ENCODE peak calls at places on chromosomes 2 and 18, in six cellular contexts. M, E, L, U, J and A are unnamed samples. For H3K9me2, the result is how much of the 10 kb centered on the place peaks cover.

GRCh38 chr2:227853765-227854271 is 17.6 kb upstream of the DAW1 start:
- DNase-seq in M (no peak), E (no peak), L (no peak), U (no peak), J (no peak), A (no peak)

GRCh38 chr2:196955036-196955435 is 28.5 kb upstream of the PGAP1 start:
- DNase-seq in M (no peak), E (no peak), L (no peak), U (no peak), J (no peak), A (no peak)

GRCh38 chr2:127081826-127082633 is 24.9 kb downstream of the BIN1 start:
- DNase-seq in M (peak), E (no peak), L (peak), U (no peak), J (peak), A (peak)

GRCh38 chr2:219269362-219270054 is 9.7 kb upstream of the DNAJB2 start:
- DNase-seq in M (no peak), E (peak), L (no peak), U (no peak), J (peak), A (no peak)

GRCh38 chr2:241272298-241272721 is 43.2 kb downstream of the HDLBP start:
- DNase-seq in M (no peak), E (peak), L (peak), U (peak), J (peak), A (no peak)

GRCh38 chr2:42031783-42032620 is 15.8 kb upstream of the PKDCC start:
- DNase-seq in M (no peak), E (no peak), L (peak), U (no peak), J (no peak), A (no peak)

GRCh38 chr2:55862673-55863390 is 60.8 kb downstream of the EFEMP1 start:
- DNase-seq in M (no peak), E (no peak), L (no peak), U (peak), J (peak), A (no peak)

GRCh38 chr18:45976581-45977373 is 9.6 kb upstream of the EPG5 start:
- DNase-seq in M (no peak), E (no peak), L (no peak), U (no peak), J (no peak), A (no peak)

GRCh38 chr18:35142270-35142605 is 98.6 kb upstream of the ZNF397 start:
- DNase-seq in M (no peak), E (no peak), L (no peak), U (no peak), J (no peak), A (no peak)

GRCh38 chr2:96665083-96665569 is 22.6 kb downstream of the FER1L5 start:
- DNase-seq in M (no peak), E (no peak), L (no peak), U (peak), J (peak), A (no peak)

GRCh38 chr18:23970161-23971153 is 44.1 kb upstream of the TTC39C start:
- DNase-seq in M (peak), E (no peak), L (no peak), U (no peak), J (no peak), A (no peak)

GRCh38 chr2:71556811-71557210 is 103.5 kb downstream of the DYSF start:
- DNase-seq in M (no peak), E (no peak), L (no peak), U (no peak), J (no peak), A (no peak)

GRCh38 chr2:47083485-47083884 is 71.6 kb downstream of the STPG4 start:
- DNase-seq in M (no peak), E (no peak), L (no peak), U (no peak), J (no peak), A (no peak)

GRCh38 chr18:36114251-36114650 is 14.9 kb downstream of the SLC39A6 start:
- DNase-seq in M (no peak), E (no peak), L (no peak), U (no peak), J (no peak), A (no peak)

GRCh38 chr2:45399040-45399784 is 211.9 kb downstream of the SRBD1 start:
- DNase-seq in M (no peak), E (no peak), L (no peak), U (no peak), J (no peak), A (no peak)

GRCh38 chr2:61988462-61989366 is 83.2 kb downstream of the COMMD1 start:
- DNase-seq in M (no peak), E (no peak), L (no peak), U (no peak), J (no peak), A (no peak)

GRCh38 chr2:95526360-95527341 is 42.1 kb upstream of the TRIM43B start:
- DNase-seq in M (no peak), E (peak), L (peak), U (peak), J (no peak), A (no peak)

GRCh38 chr2:16862474-16862873 is 196.8 kb upstream of the CYRIA start:
- DNase-seq in M (no peak), E (no peak), L (no peak), U (no peak), J (no peak), A (no peak)

GRCh38 chr2:240956935-240957655 is 41.3 kb upstream of the SNED1 start:
- DNase-seq in M (no peak), E (peak), L (no peak), U (no peak), J (no peak), A (no peak)

GRCh38 chr18:2686349-2686968 is 30.9 kb downstream of the SMCHD1 start:
- DNase-seq in M (peak), E (no peak), L (no peak), U (no peak), J (no peak), A (no peak)

GRCh38 chr2:205852457-205852856 is 170.2 kb downstream of the NRP2 start:
- DNase-seq in M (no peak), E (no peak), L (no peak), U (no peak), J (no peak), A (no peak)

GRCh38 chr2:55898641-55899040 is 24.9 kb downstream of the EFEMP1 start:
- DNase-seq in M (no peak), E (no peak), L (no peak), U (no peak), J (no peak), A (no peak)

GRCh38 chr2:207162319-207162718 is 3.4 kb downstream of the KLF7 start:
- DNase-seq in M (no peak), E (no peak), L (no peak), U (no peak), J (no peak), A (no peak)

GRCh38 chr2:12050381-12050780 is 303.9 kb downstream of the LPIN1 start:
- DNase-seq in M (peak), E (no peak), L (no peak), U (peak), J (peak), A (peak)

GRCh38 chr2:113886479-113887383 is 3.2 kb upstream of the ACTR3 start:
- DNase-seq in M (peak), E (no peak), L (no peak), U (peak), J (no peak), A (peak)

GRCh38 chr18:58592223-58593214 is 36.4 kb downstream of the ALPK2 start:
- DNase-seq in M (no peak), E (no peak), L (no peak), U (no peak), J (no peak), A (no peak)

GRCh38 chr2:218323526-218324472 is 31.5 kb upstream of the TMBIM1 start:
- DNase-seq in M (no peak), E (no peak), L (peak), U (peak), J (peak), A (no peak)

GRCh38 chr2:72367530-72368225 is 220.0 kb upstream of the CYP26B1 start:
- DNase-seq in M (no peak), E (no peak), L (peak), U (peak), J (peak), A (no peak)

GRCh38 chr2:218991674-218992168 is 1.5 kb downstream of the CRYBA2 start:
- DNase-seq in M (no peak), E (peak), L (peak), U (peak), J (peak), A (peak)

GRCh38 chr18:61580061-61580460 is 246.8 kb downstream of the CDH20 start:
- DNase-seq in M (no peak), E (no peak), L (no peak), U (no peak), J (peak), A (no peak)

GRCh38 chr18:61583548-61583947 is 250.3 kb downstream of the CDH20 start:
- DNase-seq in M (no peak), E (no peak), L (no peak), U (no peak), J (no peak), A (no peak)

GRCh38 chr18:61579581-61579980 is 246.4 kb downstream of the CDH20 start:
- DNase-seq in M (no peak), E (no peak), L (no peak), U (no peak), J (no peak), A (no peak)

GRCh38 chr18:61581578-61582204 is 248.5 kb downstream of the CDH20 start:
- DNase-seq in M (peak), E (peak), L (peak), U (peak), J (peak), A (peak)

DNA sequence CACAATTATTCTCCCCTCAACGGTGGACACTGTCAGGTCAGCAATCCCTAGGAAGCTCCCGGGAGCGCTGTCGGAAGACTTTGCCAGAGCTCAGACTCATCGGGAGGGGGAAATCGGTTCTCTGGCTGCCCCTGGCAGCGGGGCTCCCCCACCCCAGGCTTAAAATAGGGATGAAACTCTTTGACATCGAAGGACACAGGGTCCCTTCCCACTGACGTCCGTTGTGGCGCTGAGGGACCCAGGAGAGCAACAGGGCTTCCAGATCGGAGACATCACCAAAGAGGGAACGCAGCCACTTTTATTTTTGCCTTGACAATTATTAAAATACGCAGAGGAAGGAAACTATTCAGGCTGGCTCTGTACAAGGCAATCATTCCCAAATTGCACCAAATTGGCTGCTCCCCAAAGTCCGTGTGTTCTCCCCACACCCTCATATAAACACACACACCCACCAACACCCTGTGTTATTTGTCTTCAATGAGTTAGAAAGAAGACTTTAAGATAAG is 249.0 kb downstream of the CDH20 start:
- DNase-seq in M (no peak), E (no peak), L (no peak), U (no peak), J (no peak), A (no peak)
- H3K4me2 ChIP-seq in M (no peak), E (peak), L (peak), U (peak), J (peak), A (no peak)

DNA sequence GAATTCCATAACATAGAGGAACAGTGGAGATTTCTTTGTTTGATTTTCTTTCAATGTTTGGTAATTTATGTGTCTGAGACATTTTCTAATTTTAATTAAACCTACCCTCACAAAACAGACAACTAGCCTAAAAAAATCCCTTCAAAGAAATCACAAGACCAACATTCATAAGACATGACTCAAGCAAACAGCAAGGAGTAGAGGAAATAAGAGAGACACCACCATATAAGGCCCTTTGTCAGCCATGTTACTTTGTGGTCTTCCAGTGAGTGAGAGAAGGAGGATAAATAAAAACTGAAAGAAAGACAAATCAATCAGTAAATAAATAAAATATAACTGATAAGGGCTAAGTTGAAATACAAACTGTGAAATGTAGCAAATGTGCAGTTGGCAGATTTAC is 830.8 kb upstream of the SLC39A10 start:
- DNase-seq in M (no peak), E (no peak), L (no peak), U (no peak), J (no peak), A (no peak)
- H2AFZ ChIP-seq in M (no peak), E (no peak), L (no peak), U (no peak), J (no peak), A (no peak)

GRCh38 chr2:60472026-60472425 is 81.4 kb downstream of the BCL11A start:
- DNase-seq in M (no peak), E (no peak), L (no peak), U (no peak), J (no peak), A (no peak)

GRCh38 chr2:60476206-60476946 is 77.1 kb downstream of the BCL11A start:
- DNase-seq in M (no peak), E (no peak), L (peak), U (no peak), J (no peak), A (no peak)

GRCh38 chr2:60472663-60473289 is 80.7 kb downstream of the BCL11A start:
- DNase-seq in M (no peak), E (no peak), L (no peak), U (no peak), J (no peak), A (no peak)

GRCh38 chr2:60475311-60475830 is 78.1 kb downstream of the BCL11A start:
- DNase-seq in M (no peak), E (no peak), L (no peak), U (no peak), J (no peak), A (no peak)

GRCh38 chr2:60474301-60474700 is 79.2 kb downstream of the BCL11A start:
- DNase-seq in M (no peak), E (no peak), L (no peak), U (no peak), J (no peak), A (no peak)
- H3K9me2 ChIP-seq in M (under half), E (under half), L (under half), U (under half), J (under half), A (under half)

GRCh38 chr2:179591690-179592089 is 269.7 kb downstream of the ZNF385B start:
- DNase-seq in M (no peak), E (no peak), L (no peak), U (no peak), J (no peak), A (no peak)
- H3K4me2 ChIP-seq in M (no peak), E (no peak), L (no peak), U (peak), J (no peak), A (no peak)